ENCODE peak calls at places on chromosomes 1 and 21, in ten cellular contexts. H is right atrium auricular region; N is left ventricle myocardium inferior; I is A673; W is tibial nerve; U is psoas muscle; C is pancreas; G is CD8-positive, alpha-beta memory T cell; T is ovary; B is CD8-positive, alpha-beta T cell. V is an unnamed sample.

GRCh38 chr1:155596864-155597263 is 13.2 kb upstream of the MSTO1 start:
- DNase-seq in N (no peak), T (no peak), I (no peak), U (no peak), B (no peak), G (no peak), W (no peak), C (no peak), H (no peak), V (no peak)

GRCh38 chr1:8047686-8048522 is 21.8 kb upstream of the ERRFI1 start:
- DNase-seq in H (no peak), B (no peak), N (peak; percentile 36), U (no peak), C (no peak), W (no peak), I (peak; percentile 96), T (no peak), G (no peak), V (no peak)

GRCh38 chr1:63662056-63662836 is 69.0 kb downstream of the PGM1 start:
- DNase-seq in B (no peak), T (no peak), C (no peak), G (no peak), U (peak; percentile 56), I (no peak), W (no peak), N (peak; percentile 39), H (no peak), V (no peak)

GRCh38 chr1:218211241-218211640 is 73.9 kb upstream of the RRP15 start:
- DNase-seq in B (no peak), C (no peak), W (no peak), I (no peak), G (no peak), U (no peak), H (no peak), T (no peak), N (no peak), V (no peak)

GRCh38 chr1:6466023-6466422 is at the start of gene TNFRSF25:
- DNase-seq in B (peak; percentile 42), I (no peak), N (no peak), C (peak; percentile 58), U (no peak), H (no peak), T (no peak), W (no peak), G (peak; percentile 76), V (no peak)

GRCh38 chr21:32708069-32708468 is 19.7 kb downstream of the SYNJ1 start:
- DNase-seq in W (no peak), B (no peak), C (no peak), G (no peak), I (no peak), T (no peak), H (no peak), U (no peak), N (no peak), V (no peak)

GRCh38 chr1:246801241-246802020 is 77.2 kb downstream of the SCCPDH start:
- DNase-seq in B (no peak), T (no peak), H (no peak), G (no peak), W (no peak), N (no peak), C (no peak), I (no peak), U (no peak), V (no peak)

GRCh38 chr1:181314959-181315358 is 168.4 kb upstream of the CACNA1E start:
- DNase-seq in N (no peak), W (no peak), U (no peak), H (no peak), G (no peak), B (no peak), T (no peak), I (no peak), C (no peak), V (no peak)

GRCh38 chr21:39132248-39132647 is 51.0 kb downstream of the PSMG1 start:
- DNase-seq in T (no peak), H (no peak), U (no peak), C (no peak), I (no peak), W (no peak), B (no peak), N (no peak), G (no peak), V (peak; percentile 34)

GRCh38 chr1:51253691-51254090 is 17.6 kb downstream of the RNF11 start:
- DNase-seq in T (no peak), U (no peak), W (no peak), C (no peak), N (no peak), G (no peak), H (no peak), I (no peak), B (no peak), V (no peak)

GRCh38 chr1:29281531-29281930 is 45.2 kb downstream of the PTPRU start:
- DNase-seq in H (no peak), W (no peak), I (no peak), B (no peak), C (no peak), U (no peak), T (no peak), G (no peak), N (no peak), V (no peak)

GRCh38 chr1:248807067-248807737 is 18.5 kb downstream of the SH3BP5L start:
- DNase-seq in N (peak; percentile 46), W (no peak), C (no peak), T (no peak), I (peak; percentile 52), B (peak; percentile 48), G (no peak), U (no peak), H (no peak), V (no peak)

GRCh38 chr21:43659136-43660000 is at the start of the genes HSF2BP and RRP1B:
- DNase-seq in I (peak; percentile 90), H (peak; percentile 72), T (peak; percentile 83), G (peak; percentile 80), C (peak; percentile 94), N (peak; percentile 85), U (peak; percentile 88), W (peak; percentile 71), B (peak; percentile 71), V (peak; percentile 82)

DNA sequence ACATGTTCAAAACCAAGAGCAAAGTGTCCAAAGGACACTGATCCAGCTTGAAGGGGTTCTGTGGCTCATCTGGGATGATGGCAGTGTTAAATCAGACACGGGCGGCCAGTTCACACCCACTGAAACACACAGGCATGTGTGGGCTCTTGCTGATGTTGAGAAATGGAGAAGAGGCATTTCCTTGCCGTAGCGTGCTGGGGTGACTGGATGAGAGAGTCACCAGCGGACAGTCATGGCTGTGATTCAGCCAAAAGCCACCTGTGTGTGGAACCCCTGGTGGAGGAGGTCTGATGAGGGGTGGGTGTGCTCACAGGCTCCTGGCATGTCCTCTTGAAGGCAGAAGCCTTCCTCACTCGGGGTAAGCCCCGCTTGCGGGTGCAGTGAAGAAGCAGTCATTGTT is 7.2 kb downstream of the C1orf35 start:
- DNase-seq in G (peak; percentile 33), H (no peak), T (no peak), N (no peak), I (no peak), B (no peak), C (no peak), W (no peak), U (peak; percentile 6), V (no peak)
- H3K36me3 ChIP-seq in G (peaks cover 31% of the 10 kb centered on the region), H (peaks cover 40% of the 10 kb centered on the region), T (no peaks in the 10 kb centered on the region), N (peaks cover 54% of the 10 kb centered on the region), I (peaks cover 82% of the 10 kb centered on the region), B (peaks cover 23% of the 10 kb centered on the region), C (peaks cover 9% of the 10 kb centered on the region), W (no peaks in the 10 kb centered on the region), U (no peaks in the 10 kb centered on the region), V (peaks cover 99% of the 10 kb centered on the region)

DNA sequence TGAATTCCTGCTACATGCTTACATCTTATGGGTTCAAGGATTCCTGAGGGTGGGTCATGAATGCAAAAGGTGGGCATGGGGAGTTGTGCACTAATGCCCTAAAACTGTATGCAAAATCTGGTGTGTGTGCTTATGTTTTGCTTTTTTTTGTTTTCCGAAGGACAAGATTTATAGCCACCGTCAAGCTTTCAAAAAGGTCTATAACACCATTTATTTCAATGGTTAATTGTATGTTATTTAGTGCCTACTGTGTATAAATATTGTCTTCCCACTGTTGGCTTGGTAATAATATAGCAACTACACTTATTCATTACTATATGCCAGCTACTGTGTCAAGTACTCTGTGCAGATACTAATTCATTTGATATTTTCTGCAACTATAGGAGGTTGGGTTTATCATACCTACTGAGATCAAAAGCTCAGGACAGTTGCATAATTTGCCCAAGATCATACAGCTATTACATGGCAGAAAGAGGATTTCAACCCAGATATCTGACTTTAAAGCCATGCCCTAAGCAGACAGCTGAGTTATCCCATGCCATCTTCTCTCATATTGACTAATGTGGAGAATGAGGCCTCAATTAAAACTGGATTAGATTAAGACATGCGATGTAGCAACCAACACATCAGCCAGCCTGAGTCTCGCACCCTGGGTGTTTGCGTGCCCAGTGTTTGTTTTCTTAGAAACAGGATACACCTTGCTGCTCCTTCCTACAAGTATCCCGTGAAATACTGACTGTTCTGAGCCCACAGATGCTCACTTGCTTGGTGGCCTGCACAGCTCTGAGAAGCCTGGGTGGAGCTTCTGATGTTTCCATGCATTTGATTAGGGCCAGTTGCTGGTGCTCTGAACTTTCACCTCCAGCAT is 34.6 kb downstream of the GADD45A start:
- DNase-seq in I (no peak), C (no peak), G (no peak), W (no peak), T (no peak), U (no peak), B (no peak), H (no peak), N (no peak), V (no peak)
- H3K4me1 ChIP-seq in I (peaks cover 42% of the 10 kb centered on the region), C (no peaks in the 10 kb centered on the region), G (no peaks in the 10 kb centered on the region), W (peaks cover 81% of the 10 kb centered on the region), T (peaks cover 13% of the 10 kb centered on the region), U (peaks cover 35% of the 10 kb centered on the region), B (no peaks in the 10 kb centered on the region), H (peaks cover 24% of the 10 kb centered on the region), N (peaks cover 70% of the 10 kb centered on the region), V (peaks cover 38% of the 10 kb centered on the region)

DNA sequence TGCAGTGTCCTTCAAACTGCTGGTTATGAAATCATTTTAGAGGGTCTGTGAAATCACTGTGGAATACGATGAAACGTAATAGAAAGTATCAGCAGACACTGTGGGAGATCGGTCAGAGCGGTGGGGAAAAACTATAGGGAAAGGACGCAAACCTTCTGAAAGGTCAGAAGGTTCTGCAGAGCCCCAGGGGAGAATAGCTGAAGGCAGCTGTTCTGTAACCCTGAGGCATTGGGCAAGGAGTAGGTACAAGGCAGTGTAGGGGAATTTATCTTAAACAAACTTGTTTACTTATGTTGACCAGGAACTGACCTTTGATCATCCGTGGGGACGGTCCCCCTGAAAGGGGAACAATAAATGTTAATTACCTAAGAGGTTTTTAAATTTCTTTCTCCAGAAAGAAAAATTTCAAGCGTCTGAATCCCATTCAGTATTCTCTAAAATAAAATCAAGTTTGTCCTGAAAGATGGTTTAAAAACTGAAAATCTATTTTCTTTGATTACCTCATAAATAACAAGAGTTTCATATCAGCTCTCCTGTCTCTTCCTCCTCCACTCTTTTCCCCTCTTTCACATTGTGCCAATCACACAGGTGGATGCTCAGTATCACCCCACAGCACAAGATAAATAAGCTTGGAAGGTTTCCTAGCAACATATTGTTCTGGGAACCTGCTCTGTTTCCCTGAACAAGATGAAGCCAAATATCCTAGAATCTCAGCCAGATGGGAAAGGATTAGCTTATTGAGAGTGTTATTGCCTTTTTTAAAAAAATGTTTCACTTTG is 45.9 kb upstream of the CACYBP start:
- DNase-seq in T (no peak), N (no peak), H (no peak), C (no peak), W (no peak), I (no peak), B (no peak), U (no peak), G (no peak), V (no peak)
- H3K36me3 ChIP-seq in T (no peaks in the 10 kb centered on the region), N (no peaks in the 10 kb centered on the region), H (no peaks in the 10 kb centered on the region), C (no peaks in the 10 kb centered on the region), W (no peaks in the 10 kb centered on the region), I (no peaks in the 10 kb centered on the region), B (no peaks in the 10 kb centered on the region), U (no peaks in the 10 kb centered on the region), G (no peaks in the 10 kb centered on the region), V (no peaks in the 10 kb centered on the region)

GRCh38 chr1:10800778-10801177 is 4.3 kb upstream of the CASZ1 start:
- DNase-seq in H (no peak), C (no peak), N (no peak), G (no peak), B (no peak), W (no peak), T (no peak), I (no peak), U (no peak), V (no peak)
- H3K4me1 ChIP-seq in H (peaks cover 14% of the 10 kb centered on the region), C (no peaks in the 10 kb centered on the region), N (peaks cover 11% of the 10 kb centered on the region), G (no peaks in the 10 kb centered on the region), B (no peaks in the 10 kb centered on the region), W (peaks cover 12% of the 10 kb centered on the region), T (peaks cover 1% of the 10 kb centered on the region), I (no peaks in the 10 kb centered on the region), U (no peaks in the 10 kb centered on the region), V (peaks cover 3% of the 10 kb centered on the region)